ENCODE peak calls at places on chromosomes 2 and 18, in ten cellular contexts. I is PC-3, Y is neural progenitor cell, X is OCI-LY7, N is neuronal stem cell, M is HCT116, C is mammary epithelial cell, Q is GM23338, V is K562, L is fibroblast of lung. D is an unnamed sample.

GRCh38 chr2:72629062-72629461 is 196.8 kb downstream of the EXOC6B start:
- DNase-seq in I (no peak), Y (no peak), X (no peak), N (no peak), M (no peak), C (no peak), Q (no peak), V (no peak), L (no peak), D (no peak)

GRCh38 chr2:47056875-47057731 is 98.0 kb downstream of the STPG4 start:
- DNase-seq in I (no peak), Y (no peak), X (no peak), N (no peak), M (no peak), C (no peak), Q (no peak), V (no peak), L (no peak), D (no peak)

GRCh38 chr18:35616664-35617423 is 35.3 kb downstream of the GALNT1 start:
- DNase-seq in I (peak; percentile 72), Y (no peak), X (peak; percentile 70), N (no peak), M (no peak), C (peak; percentile 89), Q (peak; percentile 48), V (no peak), L (peak; percentile 97), D (peak; percentile 87)

GRCh38 chr2:152682663-152683062 is 34.6 kb downstream of the PRPF40A start:
- DNase-seq in I (no peak), Y (no peak), X (no peak), N (no peak), M (no peak), C (no peak), Q (peak; percentile 6), V (no peak), L (no peak), D (no peak)

GRCh38 chr2:23385351-23385747 is 370 bp downstream of the KLHL29 start:
- DNase-seq in I (peak; percentile 35), Y (peak; percentile 76), X (peak; percentile 23), N (no peak), M (no peak), C (peak; percentile 55), Q (peak; percentile 59), V (no peak), L (peak; percentile 48), D (peak; percentile 51)

GRCh38 chr18:22868831-22869230 is 64.3 kb upstream of the RBBP8 start:
- DNase-seq in I (no peak), Y (no peak), X (no peak), N (no peak), M (no peak), C (peak; percentile 90), Q (no peak), V (no peak), L (no peak), D (no peak)

GRCh38 chr2:98102878-98103277 is 15.9 kb downstream of the VWA3B start:
- DNase-seq in I (no peak), Y (no peak), X (no peak), N (no peak), M (no peak), C (no peak), Q (no peak), V (no peak), L (no peak), D (no peak)

GRCh38 chr2:31335921-31336570 is 78.5 kb downstream of the XDH start:
- DNase-seq in I (peak; percentile 14), Y (no peak), X (no peak), N (no peak), M (no peak), C (no peak), Q (no peak), V (no peak), L (peak; percentile 95), D (no peak)

DNA sequence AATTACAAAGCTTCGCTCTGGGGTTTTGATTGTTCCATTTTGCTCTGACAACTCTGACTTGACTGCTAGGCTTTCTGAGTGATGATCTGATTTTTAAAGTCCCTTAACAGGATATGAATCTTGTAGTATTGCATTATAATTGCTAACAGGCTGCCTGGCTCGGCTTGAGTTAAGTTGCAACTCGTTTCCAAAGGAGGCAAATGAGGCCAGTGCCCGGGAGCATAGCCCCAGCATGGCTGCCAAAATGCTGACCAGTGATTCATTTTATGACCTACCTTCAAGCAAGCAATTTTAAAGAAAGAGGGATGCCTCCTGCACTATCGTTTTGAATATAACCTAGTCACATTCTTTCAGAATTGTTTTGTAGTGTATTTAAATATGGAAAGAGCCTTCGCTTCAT is 135.4 kb downstream of the COL6A3 start:
- DNase-seq in I (no peak), Y (no peak), X (no peak), N (no peak), M (no peak), C (no peak), Q (no peak), V (no peak), L (peak; percentile 61), D (no peak)
- H3K4me1 ChIP-seq in I (peaks cover 26% of the 10 kb centered on the region), Y (no peaks in the 10 kb centered on the region), X (no peaks in the 10 kb centered on the region), N (no peaks in the 10 kb centered on the region), M (peaks cover 6% of the 10 kb centered on the region), C (peaks cover 5% of the 10 kb centered on the region), Q (no peaks in the 10 kb centered on the region), V (no peaks in the 10 kb centered on the region), L (peaks cover 28% of the 10 kb centered on the region), D (peaks cover 6% of the 10 kb centered on the region)

DNA sequence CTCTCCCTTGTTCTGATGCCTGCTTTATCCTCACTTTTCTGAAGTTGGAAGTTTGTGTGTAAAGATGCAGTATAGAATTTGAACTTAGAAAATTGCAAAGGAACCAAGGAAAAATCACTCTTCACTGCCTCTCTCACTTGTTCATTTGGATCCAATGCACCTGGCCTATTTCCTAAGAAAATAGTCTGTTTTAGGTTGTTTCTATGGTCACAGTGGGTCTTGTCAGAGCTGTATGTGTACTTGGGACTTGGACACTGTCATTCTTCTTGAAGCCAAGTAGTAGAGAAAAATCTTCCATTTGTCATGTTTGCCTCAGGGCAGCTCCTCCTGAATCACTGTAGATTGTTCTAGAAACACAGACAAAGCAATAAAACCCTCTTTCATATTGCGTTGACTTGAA is 80.3 kb upstream of the SESTD1 start:
- DNase-seq in I (no peak), Y (no peak), X (no peak), N (no peak), M (no peak), C (no peak), Q (no peak), V (no peak), L (no peak), D (no peak)
- H2AFZ ChIP-seq in I (peak overlapping the region; percentile 84), Y (peak overlapping the region; percentile 75), X (no peak overlapping the region), N (peak overlapping the region; percentile 73), M (peak overlapping the region; percentile 69), C (peak overlapping the region; percentile 66), Q (peak overlapping the region; percentile 97), V (peak overlapping the region; percentile 5), L (peak overlapping the region; percentile 23), D (no peak overlapping the region)

GRCh38 chr2:85740193-85740592 is 13.6 kb upstream of the ATOH8 start:
- DNase-seq in I (no peak), Y (no peak), X (no peak), N (no peak), M (no peak), C (no peak), Q (no peak), V (no peak), L (no peak), D (no peak)

GRCh38 chr2:85744055-85744454 is 9.7 kb upstream of the ATOH8 start:
- DNase-seq in I (no peak), Y (no peak), X (no peak), N (no peak), M (no peak), C (no peak), Q (no peak), V (no peak), L (no peak), D (no peak)

GRCh38 chr2:85743304-85743978 is 10.3 kb upstream of the ATOH8 start:
- DNase-seq in I (no peak), Y (no peak), X (no peak), N (no peak), M (no peak), C (peak; percentile 48), Q (no peak), V (peak; percentile 37), L (peak; percentile 77), D (no peak)

GRCh38 chr2:85741211-85741610 is 12.6 kb upstream of the ATOH8 start:
- DNase-seq in I (no peak), Y (no peak), X (no peak), N (no peak), M (no peak), C (no peak), Q (no peak), V (no peak), L (no peak), D (no peak)

GRCh38 chr2:85741811-85742507 is 11.8 kb upstream of the ATOH8 start:
- DNase-seq in I (peak; percentile 10), Y (peak; percentile 65), X (no peak), N (peak; percentile 60), M (no peak), C (peak; percentile 55), Q (no peak), V (no peak), L (peak; percentile 94), D (no peak)
- H3K4me1 ChIP-seq in I (peaks cover 18% of the 10 kb centered on the region), Y (peaks cover 23% of the 10 kb centered on the region), X (no peaks in the 10 kb centered on the region), N (peaks cover 26% of the 10 kb centered on the region), M (peaks cover 40% of the 10 kb centered on the region), C (peaks cover 22% of the 10 kb centered on the region), Q (peaks cover 7% of the 10 kb centered on the region), V (no peaks in the 10 kb centered on the region), L (peaks cover 47% of the 10 kb centered on the region), D (peaks cover 6% of the 10 kb centered on the region)

GRCh38 chr2:73921581-73921980 is 5.1 kb upstream of the DGUOK start:
- DNase-seq in I (no peak), Y (no peak), X (no peak), N (no peak), M (no peak), C (no peak), Q (no peak), V (no peak), L (no peak), D (no peak)

GRCh38 chr2:73918856-73919255 is 7.8 kb upstream of the DGUOK start:
- DNase-seq in I (no peak), Y (no peak), X (no peak), N (no peak), M (no peak), C (no peak), Q (no peak), V (no peak), L (no peak), D (no peak)

GRCh38 chr2:73922681-73923080 is 4.0 kb upstream of the DGUOK start:
- DNase-seq in I (peak; percentile 63), Y (no peak), X (no peak), N (no peak), M (no peak), C (peak; percentile 41), Q (no peak), V (no peak), L (no peak), D (no peak)

GRCh38 chr2:73919596-73920228 is 7.0 kb upstream of the DGUOK start:
- DNase-seq in I (no peak), Y (no peak), X (no peak), N (no peak), M (no peak), C (no peak), Q (no peak), V (no peak), L (no peak), D (no peak)

DNA sequence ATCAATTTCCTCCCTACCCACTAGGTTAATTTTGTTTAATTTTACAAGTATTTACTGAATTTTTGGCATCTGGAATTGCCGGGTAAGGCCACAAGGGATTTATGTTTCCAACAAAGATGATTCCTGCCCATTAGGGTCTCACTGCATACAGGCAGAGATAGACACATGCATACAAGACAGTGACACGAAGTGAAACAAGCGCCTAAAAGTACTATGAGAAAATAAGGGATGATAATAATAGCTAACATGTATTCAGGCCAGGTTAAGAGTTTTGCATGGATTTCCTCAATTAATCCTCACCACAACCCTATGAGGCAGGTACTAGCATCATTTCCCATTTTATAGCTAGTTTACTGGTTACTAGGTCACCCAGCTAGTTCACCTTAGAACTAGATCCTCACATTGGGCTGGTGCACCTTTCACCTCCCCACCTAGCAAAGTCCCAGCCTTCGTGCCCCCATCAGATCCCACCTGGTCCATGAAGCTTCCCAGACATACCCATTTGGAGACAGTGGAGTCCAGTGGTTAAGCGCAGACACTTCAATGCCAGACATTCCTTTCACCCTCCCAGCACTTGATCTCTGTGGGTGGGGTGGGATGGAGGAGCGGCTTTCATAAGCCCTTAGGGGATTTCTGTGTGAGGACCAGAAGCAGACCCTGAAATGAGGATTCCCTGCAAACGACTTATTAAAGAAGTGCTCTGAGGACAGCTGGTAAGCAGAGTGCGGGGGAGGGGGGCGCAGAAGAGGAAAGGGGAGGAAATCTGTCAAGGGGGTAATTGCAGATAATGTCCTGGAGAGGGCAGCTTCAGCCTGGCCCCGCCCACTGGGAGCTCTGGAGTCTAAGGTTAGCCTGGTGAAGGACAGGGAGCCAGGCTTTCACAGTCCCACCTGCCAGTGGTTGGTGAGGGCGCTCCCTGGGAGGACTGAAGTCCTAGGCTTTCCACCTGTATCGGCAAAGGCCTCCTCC is 5.8 kb upstream of the DGUOK start:
- DNase-seq in I (no peak), Y (peak; percentile 84), X (peak; percentile 49), N (peak; percentile 33), M (peak; percentile 32), C (no peak), Q (peak; percentile 93), V (peak; percentile 89), L (no peak), D (peak; percentile 76)
- H2AFZ ChIP-seq in I (no peak overlapping the region), Y (peak overlapping the region; percentile 38), X (no peak overlapping the region), N (peak overlapping the region; percentile 48), M (peak overlapping the region; percentile 75), C (no peak overlapping the region), Q (peak overlapping the region; percentile 96), V (peak overlapping the region; percentile 93), L (no peak overlapping the region), D (no peak overlapping the region)

D was measured in Karpas-422.